ENCODE peak calls at places on chromosomes 6 and 20, in nine cellular contexts. R, Z, N, Q, D, U, J, M and T are unnamed samples.

GRCh38 chr6:168641455-168641854 is 200.5 kb downstream of the SMOC2 start:
- DNase-seq in R (no peak), Z (no peak), N (no peak), Q (no peak), D (no peak), U (no peak), J (no peak), M (peak), T (no peak)

GRCh38 chr6:108838101-108838717 is 10.0 kb upstream of the ARMC2 start:
- DNase-seq in R (no peak), Z (no peak), N (no peak), Q (peak), D (no peak), U (no peak), J (peak), M (peak), T (no peak)

GRCh38 chr6:170090561-170090960 is 200.3 kb downstream of the DLL1 start:
- DNase-seq in R (no peak), Z (no peak), N (peak), Q (peak), D (no peak), U (no peak), J (no peak), M (no peak), T (no peak)

GRCh38 chr6:93248591-93248990 is 170.8 kb downstream of the EPHA7 start:
- DNase-seq in R (no peak), Z (no peak), N (no peak), Q (peak), D (no peak), U (no peak), J (no peak), M (no peak), T (no peak)

GRCh38 chr6:51260003-51260402 is 441.3 kb downstream of the TFAP2B start:
- DNase-seq in R (no peak), Z (no peak), N (no peak), Q (no peak), D (no peak), U (no peak), J (no peak), M (peak), T (no peak)

GRCh38 chr20:35503841-35504460 is 25.5 kb downstream of the C20orf173 start:
- DNase-seq in R (no peak), Z (no peak), N (no peak), Q (no peak), D (peak), U (no peak), J (no peak), M (no peak), T (no peak)

GRCh38 chr6:79250107-79250514 is 15.6 kb upstream of the HMGN3 start:
- DNase-seq in R (no peak), Z (no peak), N (no peak), Q (no peak), D (no peak), U (no peak), J (no peak), M (peak), T (no peak)

GRCh38 chr6:81169166-81169565 is 583.3 kb downstream of the TENT5A start:
- DNase-seq in R (no peak), Z (no peak), N (no peak), Q (no peak), D (no peak), U (no peak), J (no peak), M (no peak), T (no peak)

GRCh38 chr6:148166339-148166949 is 176.2 kb upstream of the SASH1 start:
- DNase-seq in R (no peak), Z (no peak), N (no peak), Q (no peak), D (no peak), U (no peak), J (no peak), M (peak), T (peak)

GRCh38 chr6:157853018-157853805 is 30.2 kb downstream of the SNX9 start:
- DNase-seq in R (no peak), Z (no peak), N (no peak), Q (no peak), D (no peak), U (no peak), J (no peak), M (no peak), T (no peak)

GRCh38 chr6:1890071-1890470 is 280.4 kb downstream of the FOXC1 start:
- DNase-seq in R (no peak), Z (no peak), N (no peak), Q (no peak), D (no peak), U (no peak), J (no peak), M (no peak), T (no peak)

GRCh38 chr20:576156-576555 is 32.6 kb upstream of the CSNK2A1 start:
- DNase-seq in R (no peak), Z (no peak), N (no peak), Q (no peak), D (no peak), U (no peak), J (no peak), M (no peak), T (no peak)

GRCh38 chr6:144197919-144198318 is 47.6 kb downstream of the STX11 start:
- DNase-seq in R (no peak), Z (no peak), N (no peak), Q (no peak), D (no peak), U (no peak), J (no peak), M (no peak), T (no peak)

GRCh38 chr6:20542927-20543602 is 8.8 kb downstream of the CDKAL1 start:
- DNase-seq in R (no peak), Z (no peak), N (no peak), Q (no peak), D (no peak), U (no peak), J (no peak), M (no peak), T (peak)

GRCh38 chr6:158879180-158879579 is 60.0 kb upstream of the EZR start:
- DNase-seq in R (no peak), Z (no peak), N (no peak), Q (no peak), D (no peak), U (no peak), J (no peak), M (peak), T (no peak)

GRCh38 chr20:33387177-33387576 is 14.1 kb downstream of the CDK5RAP1 start:
- DNase-seq in R (no peak), Z (no peak), N (no peak), Q (no peak), D (peak), U (no peak), J (no peak), M (no peak), T (no peak)

GRCh38 chr6:32796848-32797776 is 19.7 kb downstream of the HLA-DOB start:
- DNase-seq in R (peak), Z (peak), N (peak), Q (peak), D (peak), U (peak), J (peak), M (peak), T (no peak)

GRCh38 chr6:67812693-67813092 is 822.4 kb upstream of the ADGRB3 start:
- DNase-seq in R (no peak), Z (no peak), N (no peak), Q (no peak), D (no peak), U (no peak), J (no peak), M (no peak), T (no peak)

GRCh38 chr6:45411959-45412358 is 34.2 kb upstream of the SUPT3H start:
- DNase-seq in R (no peak), Z (no peak), N (no peak), Q (no peak), D (no peak), U (no peak), J (no peak), M (no peak), T (no peak)

GRCh38 chr20:6277661-6278060 is 154.8 kb upstream of the FERMT1 start:
- DNase-seq in R (no peak), Z (no peak), N (no peak), Q (no peak), D (no peak), U (no peak), J (no peak), M (no peak), T (no peak)

GRCh38 chr6:39224058-39224457 is 5.2 kb downstream of the KCNK5 start:
- DNase-seq in R (no peak), Z (no peak), N (no peak), Q (no peak), D (no peak), U (no peak), J (no peak), M (no peak), T (no peak)

GRCh38 chr20:62548483-62548882 is 72.7 kb upstream of the GATA5 start:
- DNase-seq in R (no peak), Z (no peak), N (no peak), Q (no peak), D (no peak), U (no peak), J (no peak), M (no peak), T (no peak)

GRCh38 chr20:57210911-57211280 is 55.5 kb downstream of the BMP7 start:
- DNase-seq in R (no peak), Z (no peak), N (no peak), Q (no peak), D (no peak), U (no peak), J (peak), M (no peak), T (no peak)

GRCh38 chr20:18632196-18632789 is 44.4 kb downstream of the DTD1 start:
- DNase-seq in R (peak), Z (peak), N (peak), Q (peak), D (peak), U (peak), J (peak), M (peak), T (peak)

GRCh38 chr6:110518281-110518623 is 41.8 kb upstream of the SLC22A16 start:
- DNase-seq in R (no peak), Z (no peak), N (no peak), Q (no peak), D (no peak), U (no peak), J (no peak), M (peak), T (no peak)

GRCh38 chr6:74447013-74447412 is 751.0 kb downstream of the CD109 start:
- DNase-seq in R (no peak), Z (no peak), N (no peak), Q (no peak), D (no peak), U (no peak), J (no peak), M (no peak), T (no peak)

GRCh38 chr6:140581601-140582000 is 1207.2 kb upstream of the CITED2 start:
- DNase-seq in R (no peak), Z (no peak), N (no peak), Q (no peak), D (no peak), U (no peak), J (no peak), M (no peak), T (no peak)

GRCh38 chr6:42226251-42227143 is 8.8 kb upstream of the MRPS10 start:
- DNase-seq in R (peak), Z (no peak), N (no peak), Q (no peak), D (no peak), U (no peak), J (peak), M (no peak), T (peak)

GRCh38 chr6:54009052-54009654 is 102.1 kb upstream of the MLIP start:
- DNase-seq in R (no peak), Z (no peak), N (no peak), Q (no peak), D (no peak), U (no peak), J (no peak), M (no peak), T (no peak)

GRCh38 chr20:44695295-44696230 is 19.6 kb upstream of the CCN5 start:
- DNase-seq in R (no peak), Z (no peak), N (no peak), Q (no peak), D (no peak), U (no peak), J (no peak), M (no peak), T (peak)

GRCh38 chr6:12138377-12138776 is 126.3 kb downstream of the HIVEP1 start:
- DNase-seq in R (no peak), Z (no peak), N (no peak), Q (no peak), D (no peak), U (peak), J (no peak), M (no peak), T (no peak)

GRCh38 chr6:22765015-22765414 is 195.6 kb downstream of the HDGFL1 start:
- DNase-seq in R (no peak), Z (no peak), N (no peak), Q (no peak), D (no peak), U (no peak), J (no peak), M (no peak), T (no peak)

GRCh38 chr6:111792241-111792640 is 81.0 kb downstream of the FYN start:
- DNase-seq in R (no peak), Z (no peak), N (no peak), Q (no peak), D (no peak), U (no peak), J (no peak), M (no peak), T (no peak)

GRCh38 chr20:9062066-9062465 is 6.8 kb upstream of the PLCB4 start:
- DNase-seq in R (no peak), Z (no peak), N (no peak), Q (no peak), D (no peak), U (no peak), J (no peak), M (no peak), T (no peak)

GRCh38 chr20:6632187-6632586 is 135.3 kb upstream of the BMP2 start:
- DNase-seq in R (peak), Z (no peak), N (peak), Q (no peak), D (peak), U (no peak), J (peak), M (no peak), T (no peak)

GRCh38 chr20:16404171-16404570 is 169.1 kb downstream of the KIF16B start:
- DNase-seq in R (no peak), Z (no peak), N (no peak), Q (no peak), D (no peak), U (no peak), J (no peak), M (no peak), T (no peak)

GRCh38 chr20:16404640-16405039 is 168.6 kb downstream of the KIF16B start:
- DNase-seq in R (no peak), Z (no peak), N (no peak), Q (no peak), D (no peak), U (no peak), J (no peak), M (no peak), T (no peak)

GRCh38 chr20:16397053-16397452 is 176.2 kb downstream of the KIF16B start:
- DNase-seq in R (no peak), Z (peak), N (peak), Q (no peak), D (peak), U (no peak), J (no peak), M (no peak), T (no peak)

GRCh38 chr20:16399801-16400200 is 173.4 kb downstream of the KIF16B start:
- DNase-seq in R (no peak), Z (no peak), N (no peak), Q (no peak), D (no peak), U (no peak), J (no peak), M (no peak), T (no peak)

GRCh38 chr20:16400249-16400648 is 173.0 kb downstream of the KIF16B start:
- DNase-seq in R (no peak), Z (no peak), N (no peak), Q (no peak), D (no peak), U (no peak), J (no peak), M (no peak), T (no peak)
- H3K27ac ChIP-seq in R (no peak), Z (no peak), N (no peak), Q (no peak), D (no peak), U (no peak), J (no peak), M (no peak), T (no peak)

GRCh38 chr6:3312604-3313167 is 53.9 kb downstream of the PSMG4 start:
- DNase-seq in R (no peak), Z (peak), N (peak), Q (peak), D (no peak), U (no peak), J (no peak), M (no peak), T (no peak)

GRCh38 chr6:3310051-3310448 is 51.3 kb downstream of the PSMG4 start:
- DNase-seq in R (no peak), Z (no peak), N (peak), Q (peak), D (no peak), U (no peak), J (no peak), M (no peak), T (no peak)

GRCh38 chr6:3309391-3310050 is 50.8 kb downstream of the PSMG4 start:
- DNase-seq in R (no peak), Z (no peak), N (peak), Q (peak), D (no peak), U (no peak), J (no peak), M (no peak), T (no peak)

GRCh38 chr6:3310710-3311109 is 52.0 kb downstream of the PSMG4 start:
- DNase-seq in R (no peak), Z (no peak), N (peak), Q (peak), D (no peak), U (no peak), J (no peak), M (no peak), T (no peak)

DNA sequence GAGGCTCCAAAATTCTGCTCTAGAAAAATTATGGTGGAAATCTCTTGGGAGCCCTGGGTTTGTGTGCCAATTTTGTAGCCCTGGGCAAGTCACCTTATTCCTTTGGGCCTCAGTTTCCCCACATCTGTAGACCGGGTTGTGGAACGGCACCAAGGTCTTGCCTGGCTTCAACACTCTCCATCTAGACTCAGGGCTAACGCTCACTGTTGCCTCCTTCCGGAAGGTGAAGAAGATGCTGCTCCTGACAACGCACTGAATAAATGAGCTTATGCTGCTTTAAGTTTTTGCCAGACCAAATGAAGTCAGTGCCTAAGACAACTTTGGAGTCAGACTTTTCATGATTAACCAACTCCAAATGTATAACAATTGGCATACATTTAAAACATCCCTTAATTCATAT is 53.1 kb downstream of the PSMG4 start:
- DNase-seq in R (no peak), Z (no peak), N (no peak), Q (peak), D (no peak), U (no peak), J (no peak), M (peak), T (no peak)
- TF ChIP-seq CTCF in R (no peak), Z (no peak), N (no peak), Q (no peak), D (no peak), U (no peak), J (no peak), M (peak), T (no peak)

GRCh38 chr6:69789573-69789972 is 7.2 kb downstream of the LMBRD1 start:
- DNase-seq in R (no peak), Z (no peak), N (no peak), Q (no peak), D (no peak), U (no peak), J (no peak), M (no peak), T (no peak)
- H3K4me3 ChIP-seq in R (no peak), Z (no peak), N (no peak), Q (no peak), D (no peak), U (no peak), J (no peak), M (no peak), T (no peak)

GRCh38 chr20:40584128-40584819 is 104.8 kb downstream of the MAFB start:
- DNase-seq in R (no peak), Z (peak), N (no peak), Q (no peak), D (peak), U (no peak), J (no peak), M (no peak), T (no peak)
- H3K27ac ChIP-seq in R (no peak), Z (no peak), N (no peak), Q (peak), D (no peak), U (no peak), J (no peak), M (no peak), T (no peak)

DNA sequence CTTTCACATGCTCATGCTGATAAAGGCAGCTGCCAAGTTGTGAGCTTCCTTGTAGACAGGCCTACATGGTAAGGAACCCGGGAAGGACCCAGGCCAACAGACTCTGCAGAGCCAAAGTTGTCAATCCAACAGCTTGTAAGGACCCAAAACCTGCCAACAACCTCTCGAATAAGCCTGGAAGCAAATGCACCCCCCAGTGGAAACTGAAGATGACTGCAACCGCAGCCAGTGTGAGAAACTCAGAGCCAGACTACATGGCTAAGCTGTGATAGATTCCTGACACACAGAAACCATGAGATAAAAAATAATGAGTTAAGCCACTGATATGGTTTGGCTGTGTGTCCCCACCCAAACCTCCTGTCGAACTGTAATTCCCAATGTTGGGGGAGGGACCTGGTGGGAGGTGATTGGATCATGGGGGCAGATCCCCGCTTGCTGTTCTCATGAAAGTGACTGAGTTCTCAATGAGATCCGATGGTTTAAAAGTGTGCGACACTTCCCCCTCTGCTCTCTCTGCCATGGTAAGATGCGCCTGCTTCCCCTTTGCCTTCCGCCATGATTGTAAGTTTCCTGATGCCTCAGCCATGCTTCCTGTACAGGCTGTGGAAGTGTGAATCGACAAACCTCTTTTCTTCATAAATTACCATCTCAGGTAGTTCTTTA is 18.8 kb upstream of the CLPSL2 start:
- DNase-seq in R (no peak), Z (no peak), N (no peak), Q (no peak), D (no peak), U (no peak), J (no peak), M (peak), T (no peak)
- TF ChIP-seq CTCF in R (no peak), Z (no peak), N (no peak), Q (no peak), D (no peak), U (no peak), J (no peak), M (peak), T (peak)

GRCh38 chr6:106360410-106360988 is at the start of gene CRYBG1:
- DNase-seq in R (peak), Z (no peak), N (peak), Q (peak), D (peak), U (peak), J (peak), M (peak), T (no peak)
- H3K4me3 ChIP-seq in R (peak), Z (peak), N (peak), Q (peak), D (peak), U (peak), J (peak), M (peak), T (peak)

GRCh38 chr6:151664390-151664789 is 143.1 kb upstream of the ESR1 start:
- DNase-seq in R (no peak), Z (no peak), N (no peak), Q (no peak), D (no peak), U (no peak), J (no peak), M (no peak), T (no peak)

GRCh38 chr6:151665329-151665728 is 142.2 kb upstream of the ESR1 start:
- DNase-seq in R (no peak), Z (no peak), N (no peak), Q (no peak), D (no peak), U (no peak), J (no peak), M (no peak), T (no peak)

GRCh38 chr6:151661509-151661908 is 146.0 kb upstream of the ESR1 start:
- DNase-seq in R (no peak), Z (no peak), N (no peak), Q (no peak), D (no peak), U (no peak), J (no peak), M (no peak), T (no peak)

GRCh38 chr6:151661928-151662327 is 145.6 kb upstream of the ESR1 start:
- DNase-seq in R (no peak), Z (no peak), N (no peak), Q (no peak), D (no peak), U (no peak), J (no peak), M (peak), T (no peak)

GRCh38 chr6:151663559-151663958 is 143.9 kb upstream of the ESR1 start:
- DNase-seq in R (no peak), Z (no peak), N (no peak), Q (no peak), D (no peak), U (no peak), J (no peak), M (no peak), T (no peak)
- H3K27ac ChIP-seq in R (no peak), Z (no peak), N (no peak), Q (no peak), D (no peak), U (no peak), J (no peak), M (no peak), T (no peak)